ENCODE peak calls at places on chromosomes 2 and 18, in seven cellular contexts. X, H, P, F, Y, K and C are unnamed samples.

GRCh38 chr2:127641846-127642510 is 4.0 kb upstream of the GPR17 start:
- DNase-seq in Y (no peak), K (no peak), P (peak; percentile 30), H (no peak), F (peak; percentile 37), X (no peak), C (no peak)

GRCh38 chr18:48818329-48819254 is 132.2 kb downstream of the SMAD7 start:
- DNase-seq in P (no peak), Y (no peak), K (no peak), F (no peak), X (no peak), H (peak; percentile 42), C (peak; percentile 4)

GRCh38 chr2:63060079-63060482 is 9.5 kb downstream of the OTX1 start:
- DNase-seq in X (no peak), H (no peak), F (no peak), K (no peak), Y (peak; percentile 59), P (no peak), C (no peak)

GRCh38 chr2:170446078-170446477 is 268.1 kb downstream of the MYO3B start:
- DNase-seq in X (no peak), F (no peak), Y (no peak), P (no peak), K (no peak), H (no peak), C (no peak)

GRCh38 chr2:102141915-102142828 is at the start of gene IL1R1:
- DNase-seq in F (no peak), Y (peak; percentile 69), X (peak; percentile 72), P (no peak), H (peak; percentile 96), K (no peak), C (peak; percentile 62)

GRCh38 chr2:129915303-129915840 is 64.1 kb upstream of the RAB6C start:
- DNase-seq in F (no peak), X (no peak), P (no peak), K (no peak), Y (no peak), H (no peak), C (no peak)

GRCh38 chr18:47595816-47596501 is 334.5 kb downstream of the SMAD2 start:
- DNase-seq in F (no peak), K (no peak), H (no peak), X (no peak), Y (no peak), P (no peak), C (peak; percentile 81)

GRCh38 chr2:195984951-195985726 is 83.5 kb downstream of the DNAH7 start:
- DNase-seq in X (no peak), F (no peak), P (no peak), Y (no peak), K (peak; percentile 27), H (no peak), C (no peak)

GRCh38 chr2:189379731-189380261 is 61.5 kb upstream of the WDR75 start:
- DNase-seq in P (no peak), Y (no peak), X (no peak), H (no peak), F (no peak), K (no peak), C (no peak)

GRCh38 chr18:59051470-59052165 is 88.1 kb upstream of the SEC11C start:
- DNase-seq in X (no peak), F (no peak), P (no peak), K (no peak), Y (no peak), H (no peak), C (no peak)

GRCh38 chr2:207920721-207921120 is 104.6 kb downstream of the PLEKHM3 start:
- DNase-seq in P (no peak), H (no peak), F (no peak), K (no peak), X (no peak), Y (no peak), C (no peak)

GRCh38 chr2:61282104-61282590 is 120.2 kb downstream of the C2orf74 start:
- DNase-seq in Y (no peak), K (no peak), X (no peak), F (no peak), H (no peak), P (no peak), C (no peak)

GRCh38 chr18:76983613-76984051 is 149.0 kb downstream of the MBP start:
- DNase-seq in F (no peak), Y (no peak), K (no peak), X (no peak), P (no peak), H (no peak), C (no peak)

GRCh38 chr2:44247924-44248323 is 27.4 kb upstream of the SLC3A1 start:
- DNase-seq in X (no peak), Y (no peak), H (no peak), K (no peak), P (no peak), F (no peak), C (peak; percentile 23)

GRCh38 chr2:179332903-179333302 is 68.3 kb upstream of the SESTD1 start:
- DNase-seq in H (no peak), K (no peak), F (no peak), P (no peak), Y (peak; percentile 9), X (no peak), C (no peak)

GRCh38 chr2:10276481-10277292 is 26.0 kb upstream of the HPCAL1 start:
- DNase-seq in X (no peak), K (no peak), F (no peak), H (peak; percentile 73), Y (no peak), P (no peak), C (no peak)

GRCh38 chr2:240435457-240435954 is at the start of gene GPC1:
- DNase-seq in Y (no peak), P (peak; percentile 18), X (peak; percentile 71), F (peak; percentile 40), K (no peak), H (peak; percentile 88), C (peak; percentile 70)

GRCh38 chr2:62660087-62660486 is 45.4 kb upstream of the EHBP1 start:
- DNase-seq in X (no peak), Y (no peak), H (no peak), F (no peak), K (no peak), P (no peak), C (no peak)